ENCODE peak calls at places on chromosomes 16 and 17, in ten cellular contexts. Z, T, H, B, C, A, Q, L, N and O are unnamed samples.

GRCh38 chr16:25264599-25264998 is 7.0 kb upstream of the ZKSCAN2 start:
- DNase-seq in Z (no peak), T (no peak), H (no peak), B (no peak), C (no peak), A (peak), Q (no peak), L (peak), N (no peak), O (no peak)

GRCh38 chr16:27237229-27238015 is 31.1 kb downstream of the NSMCE1 start:
- DNase-seq in Z (peak), T (peak), H (peak), B (no peak), C (no peak), A (peak), Q (no peak), L (no peak), N (no peak), O (no peak)

GRCh38 chr16:88754912-88755744 is 29.9 kb downstream of the PIEZO1 start:
- DNase-seq in Z (peak), T (no peak), H (no peak), B (peak), C (no peak), A (peak), Q (peak), L (peak), N (no peak), O (no peak)

GRCh38 chr17:74296548-74296936 is 22.5 kb downstream of the DNAI2 start:
- DNase-seq in Z (peak), T (peak), H (peak), B (peak), C (peak), A (peak), Q (no peak), L (peak), N (peak), O (no peak)

GRCh38 chr17:6589266-6589946 is 33.1 kb upstream of the PITPNM3 start:
- DNase-seq in Z (peak), T (no peak), H (no peak), B (peak), C (no peak), A (no peak), Q (no peak), L (no peak), N (no peak), O (no peak)

GRCh38 chr16:85637808-85638186 is 24.7 kb downstream of the GSE1 start:
- DNase-seq in Z (no peak), T (no peak), H (peak), B (no peak), C (no peak), A (no peak), Q (no peak), L (no peak), N (no peak), O (no peak)

GRCh38 chr17:64707077-64707591 is 45.0 kb upstream of the SMURF2 start:
- DNase-seq in Z (peak), T (peak), H (peak), B (peak), C (peak), A (peak), Q (peak), L (peak), N (peak), O (peak)

GRCh38 chr17:47736501-47737211 is 3.6 kb downstream of the TBX21 start:
- DNase-seq in Z (no peak), T (peak), H (peak), B (no peak), C (no peak), A (no peak), Q (no peak), L (no peak), N (no peak), O (no peak)

GRCh38 chr16:84881702-84882521 is 62.1 kb downstream of the CRISPLD2 start:
- DNase-seq in Z (peak), T (no peak), H (no peak), B (peak), C (peak), A (no peak), Q (peak), L (no peak), N (peak), O (no peak)

GRCh38 chr17:65334391-65334790 is 197.2 kb downstream of the RGS9 start:
- DNase-seq in Z (peak), T (no peak), H (no peak), B (no peak), C (no peak), A (no peak), Q (no peak), L (no peak), N (no peak), O (no peak)

GRCh38 chr17:79126139-79126538 is 51.5 kb downstream of the ENGASE start:
- DNase-seq in Z (no peak), T (no peak), H (peak), B (no peak), C (no peak), A (peak), Q (no peak), L (peak), N (no peak), O (no peak)
- TF ChIP-seq CTCF in Z (peak), T (no peak), H (no peak), B (no peak), C (no peak), A (peak), Q (no peak), L (no peak), N (no peak), O (peak)

DNA sequence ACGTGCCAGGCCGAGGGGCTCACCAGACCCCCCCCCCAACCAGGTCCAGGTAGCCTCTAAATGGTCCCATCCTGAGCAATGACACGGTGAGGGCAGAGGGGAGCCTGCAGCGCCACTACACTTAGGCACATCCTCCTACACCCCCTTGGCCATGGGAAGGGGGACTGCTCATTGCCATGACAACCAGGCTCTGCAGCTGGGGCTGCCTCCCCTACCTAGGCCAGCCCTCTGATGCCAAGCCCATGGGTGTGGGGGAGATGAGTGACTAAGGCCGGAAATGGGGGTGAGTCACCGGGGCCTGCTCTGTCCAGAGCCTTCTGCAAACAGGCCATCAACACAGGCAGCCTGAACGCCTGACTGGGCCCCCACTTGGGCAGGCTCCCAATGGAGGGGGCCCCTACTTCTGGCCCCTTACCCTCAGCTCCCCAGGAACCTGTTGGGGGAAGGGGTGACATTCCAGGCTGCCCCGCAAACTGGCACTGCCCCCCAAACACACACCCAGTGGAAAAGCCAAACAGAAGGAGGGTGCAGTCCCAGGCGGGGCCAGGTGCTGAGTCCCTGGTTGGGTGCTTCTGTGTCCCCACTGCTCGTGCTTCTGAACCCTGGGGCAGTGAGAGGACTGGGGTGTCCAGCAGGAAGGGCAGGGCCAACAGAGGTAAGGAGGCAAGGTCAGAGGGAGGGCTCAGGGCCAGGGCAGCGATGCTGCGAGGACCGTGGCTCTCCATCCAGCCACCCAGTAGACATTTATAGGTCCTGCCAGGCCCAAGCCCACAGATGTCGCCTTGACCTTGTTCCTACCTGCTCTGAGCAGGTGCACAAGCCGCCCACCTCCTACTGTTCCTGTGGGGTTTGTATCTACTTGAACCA is 8.2 kb downstream of the PLCD3 start:
- DNase-seq in Z (peak), T (peak), H (peak), B (peak), C (no peak), A (peak), Q (peak), L (no peak), N (peak), O (peak)
- TF ChIP-seq CTCF in Z (no peak), T (no peak), H (no peak), B (no peak), C (no peak), A (no peak), Q (no peak), L (no peak), N (no peak), O (no peak)

GRCh38 chr16:2404099-2404498 is 25.1 kb upstream of the CCNF start:
- DNase-seq in Z (peak), T (no peak), H (no peak), B (no peak), C (no peak), A (no peak), Q (no peak), L (no peak), N (no peak), O (no peak)
- TF ChIP-seq CTCF in Z (no peak), T (no peak), H (no peak), B (no peak), C (no peak), A (no peak), Q (no peak), L (no peak), N (no peak), O (no peak)

DNA sequence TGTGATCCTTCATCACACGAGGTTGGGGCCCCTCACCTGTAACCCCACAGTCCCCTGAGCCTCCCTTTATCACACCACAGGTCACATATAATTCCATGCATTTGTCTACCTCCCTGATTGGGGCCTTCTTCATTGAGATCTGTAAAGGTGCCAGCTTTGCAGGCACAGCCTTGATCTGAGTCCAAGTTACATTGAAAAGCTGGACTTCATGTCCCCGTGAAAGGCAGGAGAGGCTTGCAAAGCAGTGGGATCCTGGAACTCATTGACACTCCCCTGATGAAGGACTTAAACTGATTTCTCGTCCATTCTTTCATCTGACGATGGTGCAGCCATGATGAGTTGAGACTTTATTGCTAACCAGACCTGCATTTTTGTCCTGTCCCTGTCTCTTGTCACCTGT is 3.8 kb upstream of the SYT17 start:
- DNase-seq in Z (no peak), T (no peak), H (peak), B (no peak), C (no peak), A (no peak), Q (no peak), L (no peak), N (no peak), O (no peak)
- TF ChIP-seq CTCF in Z (no peak), T (no peak), H (no peak), B (no peak), C (no peak), A (no peak), Q (no peak), L (no peak), N (no peak), O (no peak)

GRCh38 chr17:56661906-56662305 is 68.4 kb downstream of the NOG start:
- DNase-seq in Z (peak), T (no peak), H (no peak), B (no peak), C (no peak), A (no peak), Q (no peak), L (no peak), N (no peak), O (no peak)
- TF ChIP-seq CTCF in Z (no peak), T (no peak), H (no peak), B (no peak), C (no peak), A (no peak), Q (no peak), L (no peak), N (no peak), O (no peak)

GRCh38 chr16:87707097-87707496 is 58.7 kb downstream of the KLHDC4 start:
- DNase-seq in Z (no peak), T (no peak), H (no peak), B (no peak), C (no peak), A (peak), Q (no peak), L (peak), N (no peak), O (no peak)
- TF ChIP-seq CTCF in Z (no peak), T (no peak), H (no peak), B (no peak), C (no peak), A (peak), Q (no peak), L (no peak), N (no peak), O (no peak)

GRCh38 chr16:29951966-29952365 is 9.9 kb upstream of the TMEM219 start:
- DNase-seq in Z (no peak), T (no peak), H (no peak), B (no peak), C (no peak), A (peak), Q (no peak), L (peak), N (no peak), O (no peak)
- TF ChIP-seq CTCF in Z (no peak), T (no peak), H (no peak), B (no peak), C (no peak), A (peak), Q (no peak), L (no peak), N (no peak), O (peak)

DNA sequence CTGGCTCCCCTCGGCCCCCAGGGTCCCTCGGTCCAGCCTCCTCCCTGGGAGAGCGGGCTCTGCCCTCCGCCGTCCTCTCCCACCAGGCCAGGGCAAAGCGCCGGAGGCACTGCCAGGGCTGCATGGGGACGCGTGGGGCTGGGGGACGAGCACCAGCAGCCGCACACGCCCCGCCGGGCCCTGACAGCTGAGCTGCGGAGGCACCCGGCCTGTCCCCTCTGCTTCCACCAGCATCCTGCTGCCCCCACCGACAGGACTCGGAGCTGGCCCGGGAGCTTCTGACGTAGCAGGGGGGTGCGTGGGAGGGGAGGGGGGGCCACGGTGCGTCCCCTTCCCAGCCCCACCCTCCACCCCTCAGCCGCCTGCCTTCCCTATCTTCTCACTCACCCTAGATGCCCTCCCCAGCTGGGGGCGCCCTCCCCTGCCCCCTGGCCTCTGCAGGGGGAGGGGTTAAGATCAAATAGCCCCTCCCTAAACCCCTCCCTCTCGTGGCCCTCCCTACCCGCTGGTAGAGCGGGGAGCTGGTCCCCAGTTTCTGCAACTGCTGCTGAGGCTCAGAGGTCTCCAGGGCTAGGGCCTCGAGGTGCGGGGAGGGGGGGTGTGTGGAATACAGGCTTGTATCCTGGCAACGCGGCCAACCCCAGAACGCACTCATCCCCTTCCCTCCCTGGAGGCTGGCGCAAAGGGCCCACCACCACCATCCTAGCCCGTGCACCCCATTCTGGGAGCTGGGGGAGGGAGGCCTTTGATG is 1.1 kb downstream of the SRCIN1 start:
- DNase-seq in Z (no peak), T (no peak), H (no peak), B (no peak), C (no peak), A (peak), Q (no peak), L (peak), N (no peak), O (no peak)
- TF ChIP-seq CTCF in Z (no peak), T (no peak), H (no peak), B (no peak), C (no peak), A (peak), Q (no peak), L (peak), N (no peak), O (peak)